ENCODE peak calls at places on chromosomes 7 and 10, in ten cellular contexts. K is hepatocyte, Z is HCT116, V is MM.1S, E is GM23248, A is OCI-LY7, C is SK-N-SH, Y is GM23338, M is PC-9, S is Karpas-422. U is an unnamed sample. For H3K9me2, the result is how much of the 10 kb centered on the place peaks cover.

GRCh38 chr10:75061709-75062108 is 49.7 kb upstream of the SAMD8 start:
- DNase-seq in E (no peak), M (no peak), A (no peak), K (no peak), S (no peak), C (no peak), Z (no peak), Y (no peak), V (no peak), U (no peak)

GRCh38 chr10:112304460-112304859 is 21.3 kb downstream of the TECTB start:
- DNase-seq in E (peak), M (peak), Z (no peak), A (no peak), V (no peak), K (no peak), Y (no peak), C (no peak), S (no peak), U (peak)

GRCh38 chr10:113665806-113666354 is 2.0 kb upstream of the NRAP start:
- DNase-seq in C (no peak), A (no peak), Y (peak), K (peak), Z (no peak), S (peak), E (peak), M (peak), V (no peak), U (peak)

GRCh38 chr7:144379791-144380384 is 23.6 kb downstream of the NOBOX start:
- DNase-seq in S (no peak), V (no peak), K (no peak), M (no peak), A (no peak), E (no peak), Z (no peak), C (no peak), Y (no peak), U (no peak)

GRCh38 chr10:124296121-124296812 is 122.5 kb downstream of the OAT start:
- DNase-seq in E (peak), Y (peak), M (no peak), A (no peak), C (peak), K (peak), S (peak), V (no peak), Z (no peak), U (no peak)

GRCh38 chr7:498678-499641 is 20.7 kb downstream of the PDGFA start:
- DNase-seq in Z (no peak), Y (no peak), V (no peak), E (no peak), K (no peak), C (no peak), S (no peak), M (no peak), A (no peak), U (no peak)

GRCh38 chr7:156969972-156970420 is 20.5 kb downstream of the NOM1 start:
- DNase-seq in C (no peak), V (peak), Z (no peak), S (peak), A (peak), E (peak), M (peak), Y (peak), K (no peak), U (peak)

GRCh38 chr10:5625992-5626777 is 40.2 kb downstream of the ASB13 start:
- DNase-seq in A (no peak), M (no peak), C (no peak), S (no peak), Z (no peak), E (no peak), Y (no peak), V (no peak), K (no peak), U (no peak)

DNA sequence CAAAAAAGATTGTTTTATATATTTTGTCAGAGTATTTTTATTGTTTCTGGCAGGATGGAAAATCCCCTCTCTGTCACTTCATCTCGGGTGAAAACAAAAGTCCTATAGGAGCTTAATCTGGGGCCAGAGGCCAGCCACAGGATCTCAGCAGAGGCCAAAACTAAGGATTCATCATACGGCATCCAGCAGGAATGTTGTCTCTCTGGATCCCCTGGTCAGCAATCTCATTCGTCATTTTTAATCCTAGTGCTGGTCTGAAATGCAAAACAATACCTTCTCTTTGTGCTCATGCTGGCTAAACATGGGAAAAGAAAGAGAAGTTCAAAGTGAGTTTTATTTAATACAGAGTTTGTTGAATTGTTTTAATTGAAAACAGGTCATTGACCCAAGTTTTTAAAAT is 482.5 kb upstream of the AUTS2 start:
- DNase-seq in V (no peak), S (no peak), K (no peak), Z (no peak), A (no peak), E (peak), C (no peak), M (peak), Y (no peak), U (no peak)
- H3K9me2 ChIP-seq in V (under half), S (under half), K (under half), Z (under half), A (under half), E (under half), C (under half), M (under half), Y (under half), U (under half)

GRCh38 chr10:24277277-24277676 is 68.3 kb downstream of the KIAA1217 start:
- DNase-seq in Z (no peak), C (no peak), M (no peak), K (no peak), S (no peak), Y (no peak), A (no peak), V (no peak), E (no peak), U (no peak)
- H3K9me2 ChIP-seq in Z (under half), C (under half), M (under half), K (under half), S (under half), Y (under half), A (under half), V (under half), E (under half), U (under half)

DNA sequence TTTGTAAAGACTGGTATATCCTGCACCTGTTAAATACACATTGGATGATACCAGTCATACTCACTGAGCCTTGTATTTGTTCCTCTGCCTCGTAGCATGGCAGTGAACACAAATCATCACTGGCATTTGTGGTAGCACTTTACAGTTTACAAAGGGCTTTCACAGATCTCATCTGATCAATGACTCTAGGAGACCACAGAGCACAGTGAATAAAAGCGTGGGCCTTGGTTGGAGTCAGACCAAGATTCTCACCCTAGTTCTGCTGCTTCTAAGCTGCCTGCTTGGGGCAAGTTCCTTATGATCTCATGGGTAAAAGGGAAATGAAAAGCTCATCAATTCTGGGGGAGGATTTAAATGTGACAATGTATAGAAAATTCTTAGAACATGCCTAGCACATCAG is 129.9 kb upstream of the AGK start:
- DNase-seq in Z (no peak), V (no peak), C (no peak), K (no peak), M (no peak), S (no peak), Y (no peak), E (no peak), A (no peak), U (no peak)
- H3K9me2 ChIP-seq in Z (under half), V (under half), C (under half), K (under half), M (under half), S (under half), Y (under half), E (under half), A (under half), U (under half)

DNA sequence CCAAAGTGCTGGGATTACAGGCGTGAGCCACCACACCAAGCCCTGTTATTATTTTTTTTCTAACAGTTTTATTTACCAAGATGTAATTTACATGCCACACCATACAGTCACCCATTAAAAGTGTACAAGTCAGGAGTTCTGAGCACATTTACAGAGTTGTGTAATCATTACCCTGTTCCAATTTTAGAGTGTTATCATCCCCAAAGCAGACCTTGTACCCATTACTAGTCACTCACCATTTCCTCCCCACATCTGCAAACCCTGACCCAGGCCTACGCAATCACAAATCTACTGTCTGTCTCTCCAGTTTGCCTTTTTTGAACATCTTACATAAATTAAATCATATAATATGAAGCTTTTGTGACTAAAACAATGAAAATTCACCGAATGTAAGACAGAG is 402.9 kb upstream of the FOXK1 start:
- DNase-seq in C (no peak), M (no peak), A (no peak), K (no peak), Y (no peak), E (no peak), V (no peak), Z (no peak), S (no peak), U (no peak)
- H3K9me2 ChIP-seq in C (under half), M (under half), A (under half), K (under half), Y (under half), E (under half), V (under half), Z (under half), S (under half), U (under half)

DNA sequence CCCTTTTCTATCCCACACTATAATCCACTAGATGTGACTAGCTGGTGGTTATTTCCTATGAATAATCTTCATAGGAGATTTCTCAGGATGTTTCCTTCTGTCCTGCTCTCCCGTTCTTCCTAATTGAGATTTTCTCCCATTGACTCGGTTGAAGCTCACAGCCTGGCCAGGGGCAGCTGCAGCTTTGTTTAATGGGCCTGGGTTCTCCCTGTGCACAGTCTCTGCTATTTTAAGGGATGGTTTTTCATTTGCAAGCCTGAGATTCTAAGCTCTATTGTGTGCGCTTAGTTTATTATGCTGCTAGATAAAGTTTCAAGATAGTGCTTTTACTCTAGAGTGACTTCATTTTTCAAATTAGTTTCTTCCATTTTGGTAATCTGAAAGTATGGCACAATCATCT is 283.4 kb upstream of the AOAH start:
- DNase-seq in S (no peak), E (no peak), C (no peak), K (no peak), A (no peak), Z (no peak), M (no peak), V (no peak), Y (no peak), U (no peak)
- H3K9me2 ChIP-seq in S (under half), E (under half), C (under half), K (under half), A (under half), Z (under half), M (under half), V (under half), Y (under half), U (under half)

DNA sequence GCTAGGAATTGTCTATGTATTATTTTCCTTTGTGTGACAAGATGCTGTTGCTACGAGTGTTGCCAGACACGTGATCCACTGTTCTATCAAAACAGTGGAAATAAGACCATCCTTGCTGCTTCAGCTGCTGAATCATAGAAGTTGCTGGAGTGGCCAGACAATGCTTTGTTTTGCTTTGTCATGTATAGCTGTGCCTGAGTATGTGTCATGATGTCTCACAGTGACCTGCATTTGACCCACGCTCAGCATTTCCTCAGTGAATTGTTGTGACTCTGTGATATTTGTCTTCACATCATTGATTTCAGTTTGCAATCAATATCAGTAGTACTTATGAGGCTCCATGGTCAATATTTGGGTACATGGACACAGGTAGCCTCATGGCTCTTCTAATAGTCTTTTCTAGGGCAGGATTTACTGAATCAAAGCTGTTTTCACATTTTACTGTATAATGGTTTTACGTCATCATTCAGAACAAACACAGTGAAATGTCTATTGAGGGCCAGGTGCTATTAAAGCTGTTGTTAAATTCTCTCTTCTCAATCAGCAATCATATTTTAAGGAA is 53.4 kb downstream of the MTPN start:
- DNase-seq in S (no peak), V (no peak), M (peak), Z (peak), Y (no peak), K (no peak), A (no peak), C (no peak), E (peak), U (peak)
- H3K9me2 ChIP-seq in S (under half), V (under half), M (under half), Z (under half), Y (under half), K (under half), A (under half), C (under half), E (under half), U (under half)

DNA sequence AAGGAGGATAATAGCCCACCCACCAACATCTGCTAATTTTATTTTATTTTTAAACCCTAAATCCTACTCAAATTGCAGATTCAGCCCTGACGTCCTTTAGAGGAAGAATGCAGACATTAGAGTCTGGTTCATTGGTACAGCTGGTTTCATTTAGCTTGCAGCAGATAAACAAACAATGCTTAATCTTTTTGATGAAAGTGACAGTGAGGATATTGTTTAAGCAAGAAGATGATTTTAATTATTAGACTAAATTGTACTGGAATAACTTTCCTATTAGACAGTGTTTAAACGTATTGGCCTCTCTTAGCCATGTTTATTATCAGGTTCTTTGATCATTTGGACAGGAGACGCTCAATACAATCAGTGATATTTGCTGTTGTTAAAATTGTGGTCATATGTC is 164.8 kb downstream of the CDK14 start:
- DNase-seq in V (no peak), Z (no peak), E (no peak), K (no peak), M (no peak), C (peak), Y (no peak), S (peak), A (no peak), U (no peak)
- H3K9me2 ChIP-seq in V (under half), Z (under half), E (under half), K (under half), M (under half), C (under half), Y (under half), S (under half), A (under half), U (under half)